ENCODE peak calls at places on chromosomes 4 and X, in six cellular contexts. One of them, this sample, is unnamed.

GRCh38 chr4:152099061-152099425 is 338.2 kb upstream of the GATB start:
- DNase-seq in transverse colon: no peak
- DNase-seq in cardiac muscle cell: no peak
- DNase-seq in heart right ventricle: no peak
- DNase-seq in ascending aorta: no peak
- DNase-seq in psoas muscle: no peak
- DNase-seq in this sample: no peak

GRCh38 chr4:86181585-86181984 is 178.3 kb downstream of the MAPK10 start:
- DNase-seq in transverse colon: no peak
- DNase-seq in cardiac muscle cell: no peak
- DNase-seq in heart right ventricle: no peak
- DNase-seq in ascending aorta: no peak
- DNase-seq in psoas muscle: no peak
- DNase-seq in this sample: no peak

GRCh38 chr4:19133315-19133714 is 1111.8 kb upstream of the LCORL start:
- DNase-seq in transverse colon: no peak
- DNase-seq in cardiac muscle cell: no peak
- DNase-seq in heart right ventricle: no peak
- DNase-seq in ascending aorta: no peak
- DNase-seq in psoas muscle: no peak
- DNase-seq in this sample: no peak

GRCh38 chrX:109553862-109554261 is 17.2 kb downstream of the NXT2 start:
- DNase-seq in transverse colon: no peak
- DNase-seq in cardiac muscle cell: no peak
- DNase-seq in heart right ventricle: no peak
- DNase-seq in ascending aorta: no peak
- DNase-seq in psoas muscle: no peak
- DNase-seq in this sample: no peak

GRCh38 chr4:152485726-152486276 is 50.1 kb downstream of the FBXW7 start:
- DNase-seq in transverse colon: no peak
- DNase-seq in cardiac muscle cell: no peak
- DNase-seq in heart right ventricle: no peak
- DNase-seq in ascending aorta: no peak
- DNase-seq in psoas muscle: no peak
- DNase-seq in this sample: no peak

GRCh38 chr4:7195546-7196282 is 3.4 kb downstream of the SORCS2 start:
- DNase-seq in transverse colon: no peak
- DNase-seq in cardiac muscle cell: no peak
- DNase-seq in heart right ventricle: no peak
- DNase-seq in ascending aorta: peak; percentile 52
- DNase-seq in psoas muscle: no peak
- DNase-seq in this sample: no peak

GRCh38 chr4:99102634-99103033 is 14.0 kb upstream of the ADH5 start:
- DNase-seq in transverse colon: no peak
- DNase-seq in cardiac muscle cell: no peak
- DNase-seq in heart right ventricle: no peak
- DNase-seq in ascending aorta: no peak
- DNase-seq in psoas muscle: no peak
- DNase-seq in this sample: no peak

GRCh38 chr4:42570221-42570620 is 86.7 kb downstream of the ATP8A1 start:
- DNase-seq in transverse colon: peak; percentile 19
- DNase-seq in cardiac muscle cell: no peak
- DNase-seq in heart right ventricle: peak; percentile 69
- DNase-seq in ascending aorta: no peak
- DNase-seq in psoas muscle: peak; percentile 79
- DNase-seq in this sample: no peak

GRCh38 chr4:176939445-176939844 is 146.7 kb upstream of the VEGFC start:
- DNase-seq in transverse colon: no peak
- DNase-seq in cardiac muscle cell: no peak
- DNase-seq in heart right ventricle: no peak
- DNase-seq in ascending aorta: no peak
- DNase-seq in psoas muscle: no peak
- DNase-seq in this sample: no peak

GRCh38 chrX:13938053-13938765 is 91.5 kb downstream of the GEMIN8 start:
- DNase-seq in transverse colon: peak; percentile 19
- DNase-seq in cardiac muscle cell: peak; percentile 64
- DNase-seq in heart right ventricle: peak; percentile 3
- DNase-seq in ascending aorta: no peak
- DNase-seq in psoas muscle: no peak
- DNase-seq in this sample: no peak

GRCh38 chr4:31169851-31170250 is 449.7 kb downstream of the PCDH7 start:
- DNase-seq in transverse colon: no peak
- DNase-seq in cardiac muscle cell: no peak
- DNase-seq in heart right ventricle: no peak
- DNase-seq in ascending aorta: no peak
- DNase-seq in psoas muscle: no peak
- DNase-seq in this sample: no peak

GRCh38 chrX:78375894-78376293 is 48.5 kb upstream of the CYSLTR1 start:
- DNase-seq in transverse colon: no peak
- DNase-seq in cardiac muscle cell: no peak
- DNase-seq in heart right ventricle: no peak
- DNase-seq in ascending aorta: no peak
- DNase-seq in psoas muscle: no peak
- DNase-seq in this sample: no peak

GRCh38 chr4:128285085-128286023 is 2.3 kb downstream of the PGRMC2 start:
- DNase-seq in transverse colon: peak; percentile 16
- DNase-seq in cardiac muscle cell: no peak
- DNase-seq in heart right ventricle: no peak
- DNase-seq in ascending aorta: no peak
- DNase-seq in psoas muscle: no peak
- DNase-seq in this sample: no peak
- H3K27ac ChIP-seq in transverse colon: peak overlapping the region; percentile 91
- H3K27ac ChIP-seq in cardiac muscle cell: peak overlapping the region; percentile 24
- H3K27ac ChIP-seq in heart right ventricle: peak overlapping the region; percentile 94
- H3K27ac ChIP-seq in ascending aorta: peak overlapping the region; percentile 47
- H3K27ac ChIP-seq in psoas muscle: peak overlapping the region; percentile 95
- H3K27ac ChIP-seq in this sample: no peak overlapping the region

GRCh38 chr4:102104278-102104677 is 241.0 kb downstream of the SLC39A8 start:
- DNase-seq in transverse colon: no peak
- DNase-seq in cardiac muscle cell: no peak
- DNase-seq in heart right ventricle: no peak
- DNase-seq in ascending aorta: no peak
- DNase-seq in psoas muscle: no peak
- DNase-seq in this sample: no peak
- H3K27ac ChIP-seq in transverse colon: no peak overlapping the region
- H3K27ac ChIP-seq in cardiac muscle cell: no peak overlapping the region
- H3K27ac ChIP-seq in heart right ventricle: no peak overlapping the region
- H3K27ac ChIP-seq in ascending aorta: no peak overlapping the region
- H3K27ac ChIP-seq in psoas muscle: no peak overlapping the region
- H3K27ac ChIP-seq in this sample: no peak overlapping the region

GRCh38 chr4:128384091-128384520 is 96.5 kb upstream of the PGRMC2 start:
- DNase-seq in transverse colon: no peak
- DNase-seq in cardiac muscle cell: no peak
- DNase-seq in heart right ventricle: no peak
- DNase-seq in ascending aorta: no peak
- DNase-seq in psoas muscle: no peak
- DNase-seq in this sample: no peak

GRCh38 chr4:128386761-128387599 is 99.4 kb upstream of the PGRMC2 start:
- DNase-seq in transverse colon: peak; percentile 79
- DNase-seq in cardiac muscle cell: no peak
- DNase-seq in heart right ventricle: peak; percentile 87
- DNase-seq in ascending aorta: peak; percentile 95
- DNase-seq in psoas muscle: peak; percentile 97
- DNase-seq in this sample: no peak

GRCh38 chr4:128385199-128385598 is 97.6 kb upstream of the PGRMC2 start:
- DNase-seq in transverse colon: no peak
- DNase-seq in cardiac muscle cell: no peak
- DNase-seq in heart right ventricle: no peak
- DNase-seq in ascending aorta: no peak
- DNase-seq in psoas muscle: no peak
- DNase-seq in this sample: no peak

GRCh38 chr4:128385683-128386304 is 98.2 kb upstream of the PGRMC2 start:
- DNase-seq in transverse colon: no peak
- DNase-seq in cardiac muscle cell: no peak
- DNase-seq in heart right ventricle: no peak
- DNase-seq in ascending aorta: no peak
- DNase-seq in psoas muscle: no peak
- DNase-seq in this sample: no peak

GRCh38 chr4:128384765-128385164 is 97.2 kb upstream of the PGRMC2 start:
- DNase-seq in transverse colon: no peak
- DNase-seq in cardiac muscle cell: no peak
- DNase-seq in heart right ventricle: no peak
- DNase-seq in ascending aorta: no peak
- DNase-seq in psoas muscle: no peak
- DNase-seq in this sample: no peak
- H3K27ac ChIP-seq in transverse colon: peak overlapping the region; percentile 82
- H3K27ac ChIP-seq in cardiac muscle cell: no peak overlapping the region
- H3K27ac ChIP-seq in heart right ventricle: no peak overlapping the region
- H3K27ac ChIP-seq in ascending aorta: no peak overlapping the region
- H3K27ac ChIP-seq in psoas muscle: no peak overlapping the region
- H3K27ac ChIP-seq in this sample: no peak overlapping the region

GRCh38 chrX:148133099-148133725 is 152.1 kb downstream of the FMR1NB start:
- DNase-seq in transverse colon: no peak
- DNase-seq in cardiac muscle cell: no peak
- DNase-seq in heart right ventricle: no peak
- DNase-seq in ascending aorta: no peak
- DNase-seq in psoas muscle: no peak
- DNase-seq in this sample: no peak
- H3K27ac ChIP-seq in transverse colon: no peak overlapping the region
- H3K27ac ChIP-seq in cardiac muscle cell: no peak overlapping the region
- H3K27ac ChIP-seq in heart right ventricle: no peak overlapping the region
- H3K27ac ChIP-seq in ascending aorta: no peak overlapping the region
- H3K27ac ChIP-seq in psoas muscle: no peak overlapping the region
- H3K27ac ChIP-seq in this sample: no peak overlapping the region

This sample was measured in iPS DF 6.9.